ENCODE peak calls at places on chromosomes 7 and 10, in seven cellular contexts. W is mammary epithelial cell, A is PC-9, Q is neuronal stem cell, D is GM23338, C is hepatocyte, B is IMR-90. Y is an unnamed sample.

GRCh38 chr10:48965460-48965859 is 25.8 kb upstream of the LRRC18 start:
- DNase-seq in W (no peak), A (no peak), Q (no peak), D (no peak), C (no peak), B (no peak), Y (no peak)

GRCh38 chr10:47076949-47077348 is 165.7 kb downstream of the PTPN20 start:
- DNase-seq in W (peak; percentile 31), A (no peak), Q (no peak), D (no peak), C (no peak), B (peak; percentile 45), Y (peak; percentile 11)

GRCh38 chr7:90834771-90835170 is 238.7 kb downstream of the CDK14 start:
- DNase-seq in W (no peak), A (no peak), Q (no peak), D (no peak), C (no peak), B (no peak), Y (no peak)

GRCh38 chr10:130353928-130354327 is 217.7 kb downstream of the GLRX3 start:
- DNase-seq in W (no peak), A (no peak), Q (no peak), D (no peak), C (no peak), B (no peak), Y (no peak)

GRCh38 chr7:89500082-89500481 is 654.2 kb upstream of the STEAP1 start:
- DNase-seq in W (no peak), A (no peak), Q (no peak), D (no peak), C (no peak), B (no peak), Y (no peak)

GRCh38 chr10:91487914-91488577 is 77.9 kb downstream of the HECTD2 start:
- DNase-seq in W (no peak), A (no peak), Q (no peak), D (no peak), C (no peak), B (no peak), Y (no peak)

GRCh38 chr10:62244088-62244487 is 24.6 kb downstream of the RTKN2 start:
- DNase-seq in W (no peak), A (no peak), Q (no peak), D (no peak), C (no peak), B (no peak), Y (no peak)

GRCh38 chr7:150428671-150429451 is 21.6 kb upstream of the GIMAP8 start:
- DNase-seq in W (peak; percentile 82), A (peak; percentile 52), Q (no peak), D (peak; percentile 41), C (no peak), B (peak; percentile 92), Y (peak; percentile 87)

GRCh38 chr7:154638286-154638685 is 364.6 kb downstream of the PAXIP1 start:
- DNase-seq in W (no peak), A (no peak), Q (no peak), D (no peak), C (no peak), B (no peak), Y (no peak)

GRCh38 chr10:73907841-73908517 is 3.0 kb upstream of the PLAU start:
- DNase-seq in W (peak; percentile 40), A (peak; percentile 60), Q (no peak), D (no peak), C (no peak), B (peak; percentile 61), Y (peak; percentile 78)

GRCh38 chr7:66668112-66668511 is 39.4 kb downstream of the KCTD7 start:
- DNase-seq in W (no peak), A (no peak), Q (no peak), D (no peak), C (no peak), B (no peak), Y (no peak)

GRCh38 chr7:92761391-92762098 is 74.8 kb downstream of the CDK6 start:
- DNase-seq in W (no peak), A (no peak), Q (no peak), D (no peak), C (no peak), B (no peak), Y (no peak)

GRCh38 chr10:58701398-58702135 is 188.9 kb downstream of the BICC1 start:
- DNase-seq in W (peak; percentile 47), A (no peak), Q (no peak), D (no peak), C (no peak), B (peak; percentile 81), Y (peak; percentile 86)

GRCh38 chr10:76252733-76253132 is 821.3 kb downstream of the LRMDA start:
- DNase-seq in W (no peak), A (no peak), Q (no peak), D (no peak), C (no peak), B (peak; percentile 45), Y (no peak)

GRCh38 chr7:13989138-13989943 is at the start of gene ETV1:
- DNase-seq in W (peak; percentile 56), A (peak; percentile 60), Q (peak; percentile 86), D (peak; percentile 98), C (peak; percentile 78), B (peak; percentile 60), Y (peak; percentile 84)

GRCh38 chr10:1522237-1522636 is 215.1 kb downstream of the ADARB2 start:
- DNase-seq in W (no peak), A (no peak), Q (no peak), D (no peak), C (no peak), B (no peak), Y (no peak)

GRCh38 chr10:78541528-78542470 is 508.1 kb downstream of the RPS24 start:
- DNase-seq in W (no peak), A (peak; percentile 19), Q (no peak), D (no peak), C (peak; percentile 45), B (peak; percentile 68), Y (peak; percentile 77)

GRCh38 chr10:127534511-127534910 is 14.6 kb upstream of the NPS start:
- DNase-seq in W (no peak), A (no peak), Q (no peak), D (no peak), C (no peak), B (no peak), Y (no peak)

GRCh38 chr10:127535802-127536515 is 13.2 kb upstream of the NPS start:
- DNase-seq in W (no peak), A (no peak), Q (no peak), D (no peak), C (no peak), B (no peak), Y (no peak)

GRCh38 chr10:127532193-127532592 is 16.9 kb upstream of the NPS start:
- DNase-seq in W (no peak), A (no peak), Q (no peak), D (no peak), C (no peak), B (no peak), Y (no peak)

GRCh38 chr10:127532659-127533058 is 16.4 kb upstream of the NPS start:
- DNase-seq in W (no peak), A (no peak), Q (no peak), D (no peak), C (no peak), B (no peak), Y (no peak)

GRCh38 chr10:127534074-127534473 is 15.0 kb upstream of the NPS start:
- DNase-seq in W (no peak), A (no peak), Q (no peak), D (no peak), C (no peak), B (no peak), Y (no peak)
- H2AFZ ChIP-seq in W (no peak overlapping the region), A (no peak overlapping the region), Q (no peak overlapping the region), D (no peak overlapping the region), C (no peak overlapping the region), B (no peak overlapping the region), Y (no peak overlapping the region)

DNA sequence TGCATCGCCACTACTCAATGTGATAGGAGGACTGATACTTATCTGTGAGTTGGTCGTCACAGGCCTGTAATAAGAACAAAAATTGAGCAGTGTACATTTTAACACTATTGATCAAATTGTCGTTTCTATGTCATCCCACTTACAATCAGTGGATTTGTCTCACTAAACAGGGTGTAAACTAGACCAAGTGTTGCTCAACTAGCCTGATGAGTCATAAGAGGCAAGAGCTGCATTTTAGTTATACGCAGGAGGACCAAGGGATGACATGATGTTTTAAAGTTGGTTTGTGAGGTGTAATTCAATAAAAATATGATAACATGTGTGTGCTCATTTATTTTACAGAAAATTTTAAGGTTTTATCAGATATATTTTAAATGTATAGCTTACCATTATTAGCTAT is 1239.2 kb downstream of the REEP3 start:
- DNase-seq in W (peak; percentile 8), A (no peak), Q (no peak), D (no peak), C (peak; percentile 21), B (no peak), Y (no peak)
- H2AFZ ChIP-seq in W (no peak overlapping the region), A (no peak overlapping the region), Q (no peak overlapping the region), D (no peak overlapping the region), C (no peak overlapping the region), B (no peak overlapping the region), Y (no peak overlapping the region)

GRCh38 chr10:94240901-94241300 is 121.8 kb downstream of the NOC3L start:
- DNase-seq in W (no peak), A (no peak), Q (no peak), D (no peak), C (no peak), B (no peak), Y (no peak)

GRCh38 chr10:94235470-94235869 is 127.3 kb downstream of the NOC3L start:
- DNase-seq in W (no peak), A (no peak), Q (no peak), D (no peak), C (no peak), B (no peak), Y (no peak)

GRCh38 chr10:94238006-94238617 is 124.6 kb downstream of the NOC3L start:
- DNase-seq in W (no peak), A (no peak), Q (no peak), D (no peak), C (no peak), B (no peak), Y (no peak)

GRCh38 chr10:94239696-94240095 is 123.0 kb downstream of the NOC3L start:
- DNase-seq in W (no peak), A (no peak), Q (no peak), D (no peak), C (no peak), B (no peak), Y (no peak)
- H2AFZ ChIP-seq in W (no peak overlapping the region), A (no peak overlapping the region), Q (no peak overlapping the region), D (peak overlapping the region; percentile 32), C (no peak overlapping the region), B (no peak overlapping the region), Y (no peak overlapping the region)

GRCh38 chr10:87660484-87661133 is 931 bp downstream of the PAPSS2 start:
- DNase-seq in W (no peak), A (no peak), Q (no peak), D (no peak), C (peak; percentile 65), B (peak; percentile 79), Y (peak; percentile 85)
- H2AFZ ChIP-seq in W (peak overlapping the region; percentile 95), A (peak overlapping the region; percentile 94), Q (peak overlapping the region; percentile 97), D (peak overlapping the region; percentile 82), C (peak overlapping the region; percentile 82), B (peak overlapping the region; percentile 93), Y (no peak overlapping the region)

GRCh38 chr7:84923348-84923747 is 263.5 kb downstream of the SEMA3D start:
- DNase-seq in W (no peak), A (no peak), Q (no peak), D (no peak), C (no peak), B (no peak), Y (no peak)
- H2AFZ ChIP-seq in W (no peak overlapping the region), A (no peak overlapping the region), Q (no peak overlapping the region), D (no peak overlapping the region), C (no peak overlapping the region), B (no peak overlapping the region), Y (no peak overlapping the region)

Y was measured in fibroblast of lung.